ENCODE peak calls at places on chromosomes 5 and 9, in nine cellular contexts. W is GF-D8; M is lower leg skin; L is ACHN; K is NCI-H524 treated with DMSO at 0.1 percent for 48 hours; Y is NCI-H748 treated with DMSO at 0.1 percent for 48 hours; I is cardiac fibroblast; N is breast epithelium; H is stimulated activated CD8-positive, alpha-beta memory T cell treated with anti-CD3 and anti-CD28 coated beads, Interleukin-4, amount 100 ng/mL, for 4 hours. A is an unnamed sample.
A peak's percentile ranks its signal among the peaks of the same experiment; 100 is the strongest.

GRCh38 chr9:133483611-133484010 is 4.7 kb upstream of the SLC2A6 start:
- DNase-seq in W (no peak), M (no peak), L (no peak), K (no peak), Y (no peak), I (no peak), N (no peak), H (no peak), A (no peak)

GRCh38 chr5:127813633-127814171 is 110.5 kb downstream of the CCDC192 start:
- DNase-seq in W (no peak), M (no peak), L (peak; percentile 44), K (no peak), Y (no peak), I (peak; percentile 93), N (no peak), H (no peak), A (no peak)

GRCh38 chr9:79054500-79054899 is 517.3 kb upstream of the TLE4 start:
- DNase-seq in W (no peak), M (no peak), L (no peak), K (no peak), Y (no peak), I (peak; percentile 12), N (no peak), H (no peak), A (no peak)

GRCh38 chr5:1011741-1012315 is 3.2 kb downstream of the NKD2 start:
- DNase-seq in W (no peak), M (peak; percentile 81), L (no peak), K (no peak), Y (no peak), I (no peak), N (no peak), H (no peak), A (no peak)

GRCh38 chr5:86807046-86807712 is 189.4 kb downstream of the COX7C start:
- DNase-seq in W (no peak), M (no peak), L (no peak), K (no peak), Y (no peak), I (no peak), N (no peak), H (no peak), A (no peak)

GRCh38 chr9:18149457-18150011 is 324.4 kb upstream of the ADAMTSL1 start:
- DNase-seq in W (no peak), M (no peak), L (peak; percentile 13), K (no peak), Y (no peak), I (no peak), N (no peak), H (no peak), A (no peak)

GRCh38 chr5:180074462-180074861 is 2.9 kb upstream of the RNF130 start:
- DNase-seq in W (no peak), M (no peak), L (no peak), K (no peak), Y (no peak), I (no peak), N (no peak), H (no peak), A (no peak)

GRCh38 chr9:137606005-137606601 is 617 bp downstream of the ARRDC1 start:
- DNase-seq in W (no peak), M (no peak), L (no peak), K (no peak), Y (no peak), I (no peak), N (no peak), H (no peak), A (peak; percentile 62)

GRCh38 chr5:120778491-120779293 is 314.6 kb downstream of the PRR16 start:
- DNase-seq in W (no peak), M (no peak), L (peak; percentile 50), K (no peak), Y (no peak), I (peak; percentile 62), N (no peak), H (no peak), A (no peak)

GRCh38 chr9:673264-673965 is 168.1 kb upstream of the DMRT1 start:
- DNase-seq in W (no peak), M (no peak), L (no peak), K (no peak), Y (no peak), I (no peak), N (peak; percentile 55), H (no peak), A (no peak)

GRCh38 chr5:2550479-2550878 is 201.0 kb downstream of the IRX2 start:
- DNase-seq in W (no peak), M (no peak), L (no peak), K (no peak), Y (peak; percentile 62), I (no peak), N (no peak), H (no peak), A (no peak)

GRCh38 chr9:135960328-135961276 is 571 bp downstream of the UBAC1 start:
- DNase-seq in W (peak; percentile 3), M (no peak), L (peak; percentile 39), K (no peak), Y (no peak), I (peak; percentile 17), N (no peak), H (no peak), A (no peak)

GRCh38 chr5:116084231-116084630 is 594 bp upstream of the COMMD10 start:
- DNase-seq in W (no peak), M (no peak), L (no peak), K (no peak), Y (peak; percentile 50), I (peak; percentile 39), N (no peak), H (no peak), A (no peak)

GRCh38 chr5:378976-379742 is 57.6 kb downstream of the AHRR start:
- DNase-seq in W (no peak), M (peak; percentile 68), L (no peak), K (no peak), Y (no peak), I (peak; percentile 45), N (peak; percentile 9), H (no peak), A (no peak)

GRCh38 chr5:179342577-179342976 is 2.7 kb downstream of the ADAMTS2 start:
- DNase-seq in W (no peak), M (no peak), L (no peak), K (no peak), Y (no peak), I (peak; percentile 68), N (no peak), H (no peak), A (no peak)

GRCh38 chr9:27337833-27338526 is 41.0 kb upstream of the EQTN start:
- DNase-seq in W (no peak), M (no peak), L (no peak), K (no peak), Y (no peak), I (no peak), N (no peak), H (no peak), A (no peak)

GRCh38 chr9:131270171-131271015 is 5.9 kb downstream of the FAM78A start:
- DNase-seq in W (peak; percentile 98), M (peak; percentile 92), L (no peak), K (no peak), Y (no peak), I (peak; percentile 28), N (peak; percentile 42), H (no peak), A (peak; percentile 74)

GRCh38 chr9:99573883-99574282 is 247.8 kb upstream of the NR4A3 start:
- DNase-seq in W (no peak), M (no peak), L (no peak), K (no peak), Y (no peak), I (no peak), N (no peak), H (no peak), A (no peak)

GRCh38 chr5:57745029-57745428 is 262.4 kb upstream of the ACTBL2 start:
- DNase-seq in W (no peak), M (no peak), L (no peak), K (no peak), Y (no peak), I (no peak), N (no peak), H (no peak), A (no peak)

GRCh38 chr5:75265731-75266130 is 29.1 kb upstream of the ANKRD31 start:
- DNase-seq in W (no peak), M (no peak), L (peak; percentile 52), K (no peak), Y (no peak), I (peak; percentile 53), N (no peak), H (no peak), A (no peak)

GRCh38 chr5:78760411-78761169 is 112.0 kb upstream of the LHFPL2 start:
- DNase-seq in W (peak; percentile 38), M (no peak), L (peak; percentile 5), K (no peak), Y (no peak), I (no peak), N (no peak), H (no peak), A (no peak)

GRCh38 chr9:134681061-134681661 is 39.6 kb downstream of the COL5A1 start:
- DNase-seq in W (no peak), M (no peak), L (no peak), K (no peak), Y (no peak), I (no peak), N (no peak), H (no peak), A (no peak)

GRCh38 chr5:154755361-154756202 is at the start of gene LARP1:
- DNase-seq in W (no peak), M (no peak), L (peak; percentile 38), K (no peak), Y (no peak), I (peak; percentile 17), N (no peak), H (no peak), A (no peak)

GRCh38 chr5:179221196-179221876 is 123.9 kb downstream of the ADAMTS2 start:
- DNase-seq in W (no peak), M (no peak), L (no peak), K (no peak), Y (no peak), I (no peak), N (no peak), H (no peak), A (no peak)

GRCh38 chr9:99051353-99051752 is 53.6 kb upstream of the TGFBR1 start:
- DNase-seq in W (no peak), M (no peak), L (no peak), K (no peak), Y (no peak), I (no peak), N (no peak), H (no peak), A (no peak)

GRCh38 chr9:118459832-118460425 is 755.7 kb downstream of the TLR4 start:
- DNase-seq in W (no peak), M (no peak), L (no peak), K (no peak), Y (peak; percentile 95), I (no peak), N (peak; percentile 32), H (no peak), A (no peak)

GRCh38 chr5:150022681-150023080 is 22.1 kb downstream of the HMGXB3 start:
- DNase-seq in W (no peak), M (no peak), L (peak; percentile 83), K (no peak), Y (no peak), I (no peak), N (no peak), H (no peak), A (no peak)

GRCh38 chr9:13804532-13804931 is 509.4 kb downstream of the NFIB start:
- DNase-seq in W (no peak), M (no peak), L (peak; percentile 66), K (no peak), Y (no peak), I (peak; percentile 56), N (no peak), H (no peak), A (no peak)

GRCh38 chr5:41695920-41696582 is 174.2 kb downstream of the OXCT1 start:
- DNase-seq in W (no peak), M (no peak), L (peak; percentile 22), K (no peak), Y (no peak), I (peak; percentile 8), N (no peak), H (no peak), A (no peak)

GRCh38 chr5:172442592-172442991 is 11.7 kb downstream of the SH3PXD2B start:
- DNase-seq in W (no peak), M (no peak), L (no peak), K (peak; percentile 21), Y (no peak), I (no peak), N (no peak), H (no peak), A (no peak)